ENCODE peak calls at places on chromosomes 11 and 22, in seven cellular contexts. I is RWPE1, K is brain microvascular endothelial cell, Y is keratinocyte, R is MM.1S, N is HFFc6, M is PC-3. U is an unnamed sample.

GRCh38 chr11:72736452-72737069 is 15.6 kb downstream of the ARAP1 start:
- DNase-seq in I (peak; percentile 71), K (peak; percentile 29), Y (no peak), R (no peak), N (peak; percentile 66), M (peak; percentile 85), U (peak; percentile 99)

GRCh38 chr11:76654310-76654851 is 16.2 kb downstream of the LRRC32 start:
- DNase-seq in I (no peak), K (peak; percentile 75), Y (no peak), R (no peak), N (no peak), M (no peak), U (no peak)

GRCh38 chr11:75508051-75508561 is 17.6 kb downstream of the GDPD5 start:
- DNase-seq in I (no peak), K (no peak), Y (no peak), R (no peak), N (no peak), M (no peak), U (no peak)

GRCh38 chr11:27293500-27294417 is 69.3 kb downstream of the CCDC34 start:
- DNase-seq in I (no peak), K (peak; percentile 66), Y (no peak), R (no peak), N (peak; percentile 55), M (peak; percentile 46), U (no peak)

GRCh38 chr11:134346976-134347350 is 15.2 kb downstream of the GLB1L2 start:
- DNase-seq in I (no peak), K (no peak), Y (no peak), R (no peak), N (no peak), M (no peak), U (no peak)

GRCh38 chr11:2750601-2751522 is 51.1 kb upstream of the KCNQ1OT1 start:
- DNase-seq in I (no peak), K (no peak), Y (no peak), R (no peak), N (no peak), M (no peak), U (peak; percentile 29)

GRCh38 chr11:116357769-116358544 is 414.8 kb downstream of the BUD13 start:
- DNase-seq in I (no peak), K (no peak), Y (no peak), R (no peak), N (no peak), M (no peak), U (no peak)

GRCh38 chr11:126246636-126247035 is 22.1 kb downstream of the SRPRA start:
- DNase-seq in I (no peak), K (peak; percentile 36), Y (no peak), R (no peak), N (no peak), M (no peak), U (no peak)

GRCh38 chr11:1274501-1274900 is 34.9 kb downstream of the TOLLIP start:
- DNase-seq in I (no peak), K (no peak), Y (no peak), R (no peak), N (no peak), M (no peak), U (no peak)

GRCh38 chr22:42797021-42797420 is 60.1 kb downstream of the ARFGAP3 start:
- DNase-seq in I (no peak), K (no peak), Y (no peak), R (no peak), N (no peak), M (no peak), U (no peak)

GRCh38 chr11:10394229-10395100 is 60.6 kb upstream of the AMPD3 start:
- DNase-seq in I (no peak), K (peak; percentile 69), Y (peak; percentile 40), R (no peak), N (peak; percentile 99), M (peak; percentile 73), U (no peak)

GRCh38 chr11:43376594-43376993 is 17.9 kb downstream of the TTC17 start:
- DNase-seq in I (peak; percentile 79), K (peak; percentile 63), Y (peak; percentile 17), R (no peak), N (peak; percentile 80), M (peak; percentile 86), U (no peak)

GRCh38 chr11:45094958-45095690 is 51.3 kb upstream of the PRDM11 start:
- DNase-seq in I (no peak), K (no peak), Y (no peak), R (no peak), N (no peak), M (no peak), U (no peak)

GRCh38 chr22:21603973-21604372 is 25.8 kb downstream of the YDJC start:
- DNase-seq in I (no peak), K (no peak), Y (no peak), R (no peak), N (no peak), M (no peak), U (no peak)

GRCh38 chr11:130087294-130087926 is 17.7 kb downstream of the APLP2 start:
- DNase-seq in I (no peak), K (no peak), Y (no peak), R (no peak), N (no peak), M (no peak), U (no peak)

GRCh38 chr11:75028321-75029097 is 39.8 kb downstream of the NEU3 start:
- DNase-seq in I (no peak), K (no peak), Y (no peak), R (no peak), N (no peak), M (no peak), U (no peak)

GRCh38 chr22:48588881-48589450 is 1238.7 kb downstream of the BRD1 start:
- DNase-seq in I (no peak), K (no peak), Y (no peak), R (no peak), N (no peak), M (no peak), U (no peak)

GRCh38 chr11:109298865-109299264 is 123.1 kb upstream of the C11orf87 start:
- DNase-seq in I (no peak), K (no peak), Y (no peak), R (no peak), N (no peak), M (no peak), U (no peak)

GRCh38 chr11:116199182-116199581 is 573.6 kb downstream of the BUD13 start:
- DNase-seq in I (no peak), K (no peak), Y (no peak), R (no peak), N (no peak), M (no peak), U (peak; percentile 25)

GRCh38 chr11:36251716-36252307 is 37.4 kb downstream of the COMMD9 start:
- DNase-seq in I (no peak), K (no peak), Y (no peak), R (no peak), N (no peak), M (no peak), U (no peak)

GRCh38 chr11:24171869-24172268 is 325.0 kb upstream of the LUZP2 start:
- DNase-seq in I (no peak), K (no peak), Y (no peak), R (no peak), N (no peak), M (no peak), U (no peak)

GRCh38 chr11:115304774-115305472 is 199.3 kb downstream of the CADM1 start:
- DNase-seq in I (no peak), K (no peak), Y (no peak), R (no peak), N (no peak), M (peak; percentile 6), U (no peak)

GRCh38 chr22:37521236-37521739 is 2.1 kb upstream of the CARD10 start:
- DNase-seq in I (no peak), K (no peak), Y (no peak), R (no peak), N (no peak), M (no peak), U (no peak)

GRCh38 chr22:44394246-44395115 is 81.7 kb upstream of the SHISAL1 start:
- DNase-seq in I (no peak), K (no peak), Y (no peak), R (no peak), N (no peak), M (no peak), U (peak; percentile 30)

GRCh38 chr22:44147821-44148574 is 32.7 kb upstream of the PARVG start:
- DNase-seq in I (no peak), K (peak; percentile 18), Y (no peak), R (no peak), N (no peak), M (no peak), U (no peak)

GRCh38 chr22:49609207-49609876 is 218.3 kb downstream of the BRD1 start:
- DNase-seq in I (no peak), K (no peak), Y (no peak), R (no peak), N (no peak), M (no peak), U (peak; percentile 12)

GRCh38 chr22:29603358-29604191 is at the start of gene NF2:
- DNase-seq in I (peak; percentile 95), K (peak; percentile 99), Y (peak; percentile 98), R (peak; percentile 99), N (peak; percentile 100), M (peak; percentile 98), U (peak; percentile 99)
- TF ChIP-seq CTCF in I (no peak), K (no peak), Y (peak; percentile 50), R (no peak), N (peak; percentile 25), M (no peak), U (no peak)

GRCh38 chr11:131404010-131404409 is 33.6 kb downstream of the NTM start:
- DNase-seq in I (no peak), K (no peak), Y (no peak), R (no peak), N (no peak), M (no peak), U (no peak)
- TF ChIP-seq CTCF in I (no peak), K (no peak), Y (no peak), R (no peak), N (no peak), M (no peak), U (no peak)

DNA sequence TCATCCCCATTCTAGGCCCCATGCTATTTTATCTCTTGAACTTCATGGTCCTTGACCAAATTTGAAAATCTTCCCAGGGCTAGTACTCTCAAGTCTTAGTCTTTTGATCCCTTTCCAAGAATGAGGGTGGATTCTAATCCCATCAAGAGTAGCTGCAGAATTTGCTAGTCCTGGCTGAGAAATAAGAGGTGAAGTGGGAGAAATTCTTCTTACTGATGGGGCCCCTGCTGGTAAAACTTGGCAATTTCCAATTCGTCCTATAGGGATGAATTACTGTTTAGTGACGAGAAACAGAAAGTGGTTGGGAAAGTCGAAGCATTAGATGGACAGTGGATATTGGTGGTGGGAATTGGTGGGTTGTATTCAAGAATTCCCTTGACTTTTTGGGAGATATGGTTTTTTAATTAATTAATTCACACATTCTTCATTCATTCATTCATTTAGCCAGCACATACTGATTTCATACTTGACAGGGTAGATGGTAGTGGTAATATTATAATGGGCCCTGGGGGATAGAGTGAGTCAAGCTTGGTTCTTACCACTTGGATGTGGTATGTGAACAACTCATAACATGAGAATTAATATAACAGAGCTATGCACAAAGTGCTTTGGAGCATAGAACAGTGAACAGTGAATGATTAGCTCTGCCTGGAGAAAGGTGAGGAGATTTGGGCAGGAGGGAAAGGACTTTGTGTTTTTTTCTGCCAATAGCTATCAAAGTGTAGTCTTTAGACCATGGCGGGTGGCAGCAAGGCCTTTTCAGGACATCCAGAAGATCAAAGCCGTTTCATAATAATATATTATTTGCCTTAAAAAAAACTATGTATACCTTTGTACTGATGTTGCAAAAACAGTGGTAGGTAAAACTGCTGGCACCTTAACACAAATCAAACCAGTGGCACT is 103.8 kb downstream of the STIM1 start:
- DNase-seq in I (peak; percentile 48), K (peak; percentile 76), Y (peak; percentile 52), R (no peak), N (peak; percentile 68), M (peak; percentile 60), U (no peak)
- TF ChIP-seq CTCF in I (no peak), K (peak; percentile 33), Y (no peak), R (peak; percentile 20), N (peak; percentile 61), M (peak; percentile 61), U (peak; percentile 49)

GRCh38 chr11:86218125-86219081 is 26.1 kb upstream of the EED start:
- DNase-seq in I (peak; percentile 71), K (peak; percentile 61), Y (no peak), R (peak; percentile 74), N (peak; percentile 55), M (peak; percentile 80), U (peak; percentile 52)
- TF ChIP-seq CTCF in I (peak; percentile 73), K (peak; percentile 97), Y (peak; percentile 83), R (peak; percentile 88), N (peak; percentile 93), M (peak; percentile 79), U (peak; percentile 94)